ENCODE peak calls at places on chromosomes 12 and 14, in five cellular contexts. F is CD4-positive, CD25-positive, alpha-beta regulatory T cell; M is brain microvascular endothelial cell; N is CD8-positive, alpha-beta memory T cell; E is neuronal stem cell. X is an unnamed sample. For H3K36me3, the result is how much of the 10 kb centered on the place peaks cover.

GRCh38 chr12:77031745-77032144 is 33.6 kb downstream of the E2F7 start:
- DNase-seq in F (peak), M (peak), N (no peak), E (no peak), X (no peak)

GRCh38 chr14:72625689-72626088 is 268.2 kb downstream of the DPF3 start:
- DNase-seq in F (no peak), M (no peak), N (no peak), E (no peak), X (no peak)

GRCh38 chr12:75606921-75607320 is 95.5 kb upstream of the KRR1 start:
- DNase-seq in F (no peak), M (no peak), N (no peak), E (no peak), X (no peak)

GRCh38 chr14:101734241-101734847 is 27.2 kb upstream of the PPP2R5C start:
- DNase-seq in F (no peak), M (no peak), N (no peak), E (no peak), X (no peak)

GRCh38 chr12:38350342-38351181 is 34.0 kb downstream of the ALG10B start:
- DNase-seq in F (no peak), M (no peak), N (no peak), E (no peak), X (no peak)

GRCh38 chr14:85752179-85752578 is 222.2 kb downstream of the FLRT2 start:
- DNase-seq in F (no peak), M (no peak), N (no peak), E (no peak), X (no peak)

GRCh38 chr14:89386214-89386886 is 30.7 kb downstream of the FOXN3 start:
- DNase-seq in F (no peak), M (peak), N (no peak), E (no peak), X (no peak)

GRCh38 chr14:86404425-86404824 is 874.5 kb downstream of the FLRT2 start:
- DNase-seq in F (no peak), M (no peak), N (no peak), E (no peak), X (no peak)

GRCh38 chr14:89190779-89191513 is 226.1 kb downstream of the FOXN3 start:
- DNase-seq in F (no peak), M (no peak), N (no peak), E (peak), X (no peak)

GRCh38 chr12:47686645-47687240 is 19.1 kb downstream of the RPAP3 start:
- DNase-seq in F (peak), M (peak), N (no peak), E (peak), X (peak)

GRCh38 chr14:101972126-101972785 is 7.9 kb downstream of the DYNC1H1 start:
- DNase-seq in F (no peak), M (peak), N (no peak), E (no peak), X (peak)

GRCh38 chr12:65808580-65808979 is 15.7 kb upstream of the HMGA2 start:
- DNase-seq in F (no peak), M (no peak), N (no peak), E (no peak), X (no peak)

GRCh38 chr14:52873096-52873495 is 77.8 kb downstream of the FERMT2 start:
- DNase-seq in F (no peak), M (no peak), N (no peak), E (no peak), X (no peak)

GRCh38 chr14:52874389-52874788 is 76.5 kb downstream of the FERMT2 start:
- DNase-seq in F (no peak), M (no peak), N (no peak), E (no peak), X (no peak)

GRCh38 chr14:52873694-52874093 is 77.2 kb downstream of the FERMT2 start:
- DNase-seq in F (no peak), M (no peak), N (no peak), E (no peak), X (no peak)

GRCh38 chr14:52871606-52872005 is 79.2 kb downstream of the FERMT2 start:
- DNase-seq in F (no peak), M (no peak), N (no peak), E (no peak), X (no peak)

DNA sequence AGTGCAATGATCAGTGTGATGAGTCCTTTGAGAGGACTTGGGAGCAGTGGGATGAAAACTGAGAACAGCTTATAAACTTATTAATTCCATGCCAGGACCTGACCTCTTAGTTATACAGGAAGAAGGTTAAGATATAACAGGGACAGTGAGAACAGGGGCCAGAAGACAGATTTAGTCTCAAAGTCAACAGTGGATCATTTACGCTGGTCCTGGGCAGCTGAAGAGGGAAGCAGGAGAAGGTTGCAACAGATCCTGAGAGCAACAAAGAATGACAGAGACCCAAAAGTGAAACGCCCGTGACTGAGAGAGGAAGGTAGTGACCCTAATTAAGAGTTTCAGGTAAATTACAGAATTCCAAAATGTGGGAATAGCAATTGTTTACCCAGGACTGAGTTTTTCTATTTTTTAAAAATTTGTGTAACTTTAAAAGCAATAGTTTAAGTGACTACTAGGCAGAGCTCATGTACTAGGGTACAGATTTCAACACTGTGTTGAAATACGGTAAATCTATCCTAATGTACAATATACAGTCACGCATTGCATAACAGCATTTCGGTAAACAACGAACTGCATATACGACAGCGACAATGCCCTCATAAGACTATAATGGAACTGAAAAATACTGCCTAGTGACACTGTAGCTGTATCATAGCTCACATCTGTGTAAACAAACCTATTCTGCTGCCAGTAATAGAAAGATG is 77.7 kb upstream of the GNPNAT1 start:
- DNase-seq in F (no peak), M (no peak), N (no peak), E (no peak), X (no peak)
- H3K36me3 ChIP-seq in F (under half), M (half or more), N (under half), E (under half), X (under half)

GRCh38 chr12:12720637-12721250 is 3.6 kb downstream of the CDKN1B start:
- DNase-seq in F (peak), M (no peak), N (no peak), E (no peak), X (peak)
- H3K4me3 ChIP-seq in F (peak), M (peak), N (peak), E (peak), X (peak)

DNA sequence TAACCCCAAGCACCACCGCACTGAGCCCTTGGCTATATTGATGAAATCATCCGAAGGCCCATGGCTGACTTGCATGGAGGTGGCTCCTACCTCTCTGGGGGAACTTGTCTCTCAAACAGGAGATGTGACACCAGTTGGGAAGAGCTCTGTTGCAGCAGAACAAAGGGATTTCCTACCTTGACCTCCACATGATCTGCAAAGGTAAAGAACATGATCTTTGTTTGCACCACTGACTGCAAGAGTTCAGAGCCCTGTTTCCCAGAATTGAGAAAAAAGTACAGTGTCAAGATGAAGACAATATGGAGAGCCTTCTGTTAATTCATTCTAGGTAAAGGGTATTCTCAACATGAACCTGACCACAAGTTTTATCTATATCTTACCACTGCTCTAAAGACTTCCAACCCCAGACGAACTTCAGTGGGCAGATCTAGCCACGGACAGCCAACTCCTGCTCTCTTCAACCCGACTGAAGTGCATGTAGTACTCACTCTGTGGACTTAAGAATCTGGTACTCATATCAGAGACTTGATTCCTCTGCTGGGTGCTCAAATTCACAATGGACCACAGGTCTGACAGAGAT is 32.1 kb downstream of the ZFYVE26 start:
- DNase-seq in F (no peak), M (no peak), N (no peak), E (no peak), X (no peak)
- H3K36me3 ChIP-seq in F (half or more), M (half or more), N (half or more), E (under half), X (under half)

GRCh38 chr12:71591601-71592000 is 72.0 kb downstream of the ZFC3H1 start:
- DNase-seq in F (no peak), M (no peak), N (no peak), E (no peak), X (no peak)
- H3K4me3 ChIP-seq in F (no peak), M (no peak), N (no peak), E (no peak), X (no peak)

DNA sequence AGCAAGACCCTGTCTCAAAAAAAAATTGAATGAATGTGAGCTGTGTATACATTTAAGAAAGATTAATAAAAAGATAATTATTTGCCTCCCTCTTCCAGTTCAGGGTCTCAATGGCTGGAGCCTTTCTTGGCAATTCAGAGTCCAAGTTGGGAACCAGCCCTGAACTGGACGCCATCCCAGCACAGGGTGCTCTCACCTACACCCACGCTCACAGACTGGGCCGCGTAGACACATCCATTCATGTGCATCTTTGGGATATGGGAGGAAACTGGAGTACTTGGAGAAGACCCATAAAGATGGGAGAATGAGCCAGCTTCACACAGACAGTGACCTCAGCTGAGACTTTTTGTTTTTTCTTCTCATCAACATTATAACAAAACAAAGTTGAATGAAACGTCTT is 6.5 kb downstream of the MAPK1IP1L start:
- DNase-seq in F (no peak), M (no peak), N (no peak), E (no peak), X (no peak)
- H3K36me3 ChIP-seq in F (under half), M (under half), N (under half), E (under half), X (half or more)

GRCh38 chr12:95718001-95718400 is 72.6 kb downstream of the NTN4 start:
- DNase-seq in F (no peak), M (no peak), N (no peak), E (no peak), X (no peak)

GRCh38 chr12:95724767-95725166 is 65.8 kb downstream of the NTN4 start:
- DNase-seq in F (no peak), M (no peak), N (no peak), E (no peak), X (no peak)

GRCh38 chr12:95718772-95719171 is 71.8 kb downstream of the NTN4 start:
- DNase-seq in F (no peak), M (no peak), N (no peak), E (no peak), X (no peak)

GRCh38 chr12:95723693-95724384 is 66.7 kb downstream of the NTN4 start:
- DNase-seq in F (no peak), M (no peak), N (no peak), E (no peak), X (no peak)

DNA sequence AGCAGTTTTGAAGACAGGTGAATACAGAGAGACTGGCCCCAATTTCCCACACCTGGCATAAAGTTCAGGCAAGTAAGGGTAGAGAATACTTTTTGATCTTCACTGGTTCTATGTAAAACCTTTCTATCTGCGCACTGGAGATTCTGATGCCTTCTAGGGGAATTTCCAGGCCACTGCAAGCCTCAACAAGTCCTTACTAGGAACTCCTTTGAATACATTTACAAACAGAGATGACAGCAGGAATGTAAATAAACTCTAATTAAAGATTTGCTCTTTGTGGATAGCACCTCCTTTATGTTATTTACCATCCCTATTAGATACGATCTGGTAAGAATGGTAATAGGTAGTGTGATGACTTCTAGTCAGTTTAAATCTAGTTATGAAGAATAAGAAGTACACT is 69.2 kb downstream of the NTN4 start:
- DNase-seq in F (no peak), M (no peak), N (no peak), E (no peak), X (no peak)
- H3K4me3 ChIP-seq in F (no peak), M (no peak), N (no peak), E (no peak), X (no peak)

DNA sequence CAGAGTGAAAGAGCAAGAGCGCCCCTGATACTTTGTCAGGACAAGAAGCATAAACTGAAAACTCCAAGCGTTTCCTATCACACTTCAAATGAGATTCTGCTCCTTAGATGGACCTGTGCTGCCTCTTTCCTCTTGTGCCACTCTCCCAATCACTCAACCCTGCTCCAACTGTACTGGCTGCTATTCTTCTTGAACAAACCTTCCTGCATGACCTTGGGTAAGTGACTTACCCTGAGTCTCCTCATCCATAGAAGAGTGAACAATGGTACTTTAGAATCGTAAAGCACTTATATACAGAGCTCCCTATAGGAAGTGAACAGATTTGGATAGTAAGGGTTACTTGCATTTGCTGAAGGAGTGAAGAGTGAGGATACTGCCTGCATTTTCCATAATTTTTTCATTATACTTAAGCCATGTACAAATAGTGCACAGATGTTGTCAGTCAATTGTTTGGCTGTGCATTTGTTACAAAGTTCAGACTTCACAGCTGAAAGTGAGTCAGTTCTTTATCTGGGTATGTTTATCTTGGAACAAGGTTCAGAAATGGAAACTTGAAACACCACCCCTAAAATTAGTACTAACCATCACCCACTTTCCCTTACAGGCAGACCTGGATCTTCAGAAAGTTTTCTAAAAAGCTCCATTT is 10.8 kb downstream of the MTERF2 start:
- DNase-seq in F (no peak), M (peak), N (no peak), E (no peak), X (no peak)
- H3K36me3 ChIP-seq in F (under half), M (under half), N (under half), E (under half), X (under half)

GRCh38 chr12:2167231-2167630 is 114.4 kb downstream of the CACNA1C start:
- DNase-seq in F (no peak), M (no peak), N (no peak), E (no peak), X (no peak)
- H3K4me3 ChIP-seq in F (no peak), M (no peak), N (no peak), E (no peak), X (no peak)

GRCh38 chr14:39179042-39179441 is 4.0 kb downstream of the PNN start:
- DNase-seq in F (no peak), M (no peak), N (no peak), E (no peak), X (no peak)

GRCh38 chr14:39181693-39182047 is 6.6 kb downstream of the PNN start:
- DNase-seq in F (no peak), M (no peak), N (no peak), E (no peak), X (no peak)

GRCh38 chr14:39182770-39183684 is 8.0 kb downstream of the PNN start:
- DNase-seq in F (no peak), M (no peak), N (no peak), E (no peak), X (no peak)

GRCh38 chr14:39180553-39180952 is 5.5 kb downstream of the PNN start:
- DNase-seq in F (no peak), M (no peak), N (no peak), E (no peak), X (no peak)

DNA sequence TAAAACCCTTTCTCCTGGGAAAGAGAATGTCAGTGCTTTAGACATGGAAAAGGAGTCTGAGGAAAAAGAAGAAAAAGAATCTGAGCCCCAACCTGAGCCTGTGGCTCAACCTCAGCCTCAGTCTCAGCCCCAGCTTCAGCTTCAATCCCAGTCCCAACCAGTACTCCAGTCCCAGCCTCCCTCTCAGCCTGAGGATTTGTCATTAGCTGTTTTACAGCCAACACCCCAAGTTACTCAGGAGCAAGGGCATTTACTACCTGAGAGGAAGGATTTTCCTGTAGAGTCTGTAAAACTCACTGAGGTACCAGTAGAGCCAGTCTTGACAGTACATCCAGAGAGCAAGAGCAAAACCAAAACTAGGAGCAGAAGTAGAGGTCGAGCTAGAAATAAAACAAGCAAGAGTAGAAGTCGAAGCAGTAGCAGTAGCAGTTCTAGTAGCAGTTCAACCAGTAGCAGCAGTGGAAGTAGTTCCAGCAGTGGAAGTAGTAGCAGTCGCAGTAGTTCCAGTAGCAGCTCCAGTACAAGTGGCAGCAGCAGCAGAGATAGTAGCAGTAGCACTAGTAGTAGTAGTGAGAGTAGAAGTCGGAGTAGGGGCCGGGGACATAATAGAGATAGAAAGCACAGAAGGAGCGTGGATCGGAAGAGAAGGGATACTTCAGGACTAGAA is 6.1 kb downstream of the PNN start:
- DNase-seq in F (no peak), M (no peak), N (no peak), E (no peak), X (no peak)
- H3K36me3 ChIP-seq in F (half or more), M (half or more), N (under half), E (under half), X (half or more)

DNA sequence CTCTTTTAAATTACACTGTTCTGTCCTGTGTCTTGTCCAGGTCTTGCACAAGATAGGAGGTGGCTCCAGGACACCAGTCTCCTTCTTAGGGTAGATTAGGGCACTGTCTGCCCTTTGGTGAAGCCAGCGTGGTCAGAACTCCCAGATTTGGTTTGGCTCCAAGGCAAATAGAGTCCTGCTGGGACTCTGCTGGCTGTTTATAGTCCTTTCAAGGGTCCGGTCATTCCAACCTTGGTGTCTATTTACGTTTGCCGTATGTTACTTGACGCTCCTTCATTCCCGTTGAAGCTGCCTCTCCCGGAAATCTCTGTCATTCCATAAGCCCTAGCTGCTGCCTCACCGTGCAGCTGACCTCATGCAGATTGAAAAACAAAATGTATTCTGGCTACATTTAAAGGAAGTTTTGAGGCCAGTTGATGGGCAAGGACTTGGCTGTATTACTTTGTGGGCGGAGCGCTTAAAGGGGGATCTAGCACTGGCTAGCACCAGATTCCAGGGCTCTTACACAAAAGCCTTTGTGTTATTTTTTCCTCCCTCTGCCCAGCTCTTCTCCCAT is 180.6 kb downstream of the AKAP6 start:
- DNase-seq in F (no peak), M (peak), N (no peak), E (no peak), X (peak)
- H3K4me3 ChIP-seq in F (no peak), M (no peak), N (no peak), E (no peak), X (no peak)